ENCODE peak calls at places on chromosomes 1 and 21, in eight cellular contexts. N is heart right ventricle, S is GM13977, P is uterus, R is GM20000, J is astrocyte of the spinal cord, F is ascending aorta, W is thoracic aorta. K is an unnamed sample.

GRCh38 chr1:160795951-160796383 is at the start of gene LY9:
- DNase-seq in R (peak), W (no peak), N (no peak), F (peak), P (no peak), S (peak), J (no peak), K (peak)

GRCh38 chr1:228343211-228343661 is 63.4 kb downstream of the TRIM11 start:
- DNase-seq in N (no peak), J (no peak), P (peak), S (no peak), W (no peak), R (no peak), F (no peak), K (no peak)

GRCh38 chr1:119859647-119860046 is 36.7 kb downstream of the ADAM30 start:
- DNase-seq in W (no peak), R (no peak), S (no peak), N (no peak), F (no peak), J (peak), P (no peak), K (no peak)

GRCh38 chr1:177830531-177830930 is 139.3 kb downstream of the SEC16B start:
- DNase-seq in F (no peak), J (no peak), W (no peak), R (no peak), P (no peak), N (no peak), S (no peak), K (no peak)

GRCh38 chr21:41953831-41954653 is at the start of gene C2CD2:
- DNase-seq in F (no peak), J (peak), P (peak), N (peak), W (no peak), R (peak), S (peak), K (peak)

GRCh38 chr1:178532392-178532791 is 19.5 kb downstream of the TEX35 start:
- DNase-seq in P (peak), F (no peak), W (no peak), S (peak), J (peak), R (peak), N (peak), K (peak)

GRCh38 chr1:226110249-226111108 is 48.0 kb downstream of the H3-3A start:
- DNase-seq in F (no peak), P (peak), S (peak), J (peak), W (peak), N (peak), R (peak), K (peak)

GRCh38 chr21:42645211-42646075 is 8.0 kb upstream of the PDE9A start:
- DNase-seq in W (no peak), J (no peak), F (no peak), N (no peak), S (no peak), R (no peak), P (no peak), K (no peak)

GRCh38 chr1:152622803-152623202 is at the start of gene LCE3A:
- DNase-seq in S (no peak), W (no peak), J (no peak), N (no peak), P (no peak), R (no peak), F (no peak), K (peak)

GRCh38 chr1:44631647-44632510 is 42.4 kb downstream of the TMEM53 start:
- DNase-seq in R (peak), S (peak), P (peak), J (peak), N (peak), W (peak), F (peak), K (peak)

GRCh38 chr1:54952950-54953718 is 27.3 kb upstream of the TMEM61 start:
- DNase-seq in S (no peak), W (no peak), J (peak), N (no peak), R (no peak), F (no peak), P (no peak), K (no peak)

GRCh38 chr1:93827633-93828436 is 51.2 kb downstream of the DNTTIP2 start:
- DNase-seq in F (no peak), S (no peak), P (no peak), N (no peak), J (no peak), R (no peak), W (no peak), K (no peak)

GRCh38 chr1:55309053-55309452 is 93.9 kb upstream of the USP24 start:
- DNase-seq in N (no peak), R (no peak), F (no peak), J (peak), P (no peak), S (no peak), W (no peak), K (no peak)

GRCh38 chr1:234909307-234909706 is 219.3 kb downstream of the TOMM20 start:
- DNase-seq in J (no peak), P (no peak), S (no peak), F (no peak), W (no peak), N (no peak), R (no peak), K (no peak)

GRCh38 chr1:159946242-159947187 is 1.1 kb upstream of the IGSF9 start:
- DNase-seq in N (no peak), S (no peak), F (no peak), J (no peak), P (no peak), W (no peak), R (peak), K (no peak)

GRCh38 chr1:210372931-210373627 is 44.4 kb downstream of the HHAT start:
- DNase-seq in P (no peak), N (no peak), W (no peak), F (no peak), R (no peak), S (no peak), J (no peak), K (no peak)

DNA sequence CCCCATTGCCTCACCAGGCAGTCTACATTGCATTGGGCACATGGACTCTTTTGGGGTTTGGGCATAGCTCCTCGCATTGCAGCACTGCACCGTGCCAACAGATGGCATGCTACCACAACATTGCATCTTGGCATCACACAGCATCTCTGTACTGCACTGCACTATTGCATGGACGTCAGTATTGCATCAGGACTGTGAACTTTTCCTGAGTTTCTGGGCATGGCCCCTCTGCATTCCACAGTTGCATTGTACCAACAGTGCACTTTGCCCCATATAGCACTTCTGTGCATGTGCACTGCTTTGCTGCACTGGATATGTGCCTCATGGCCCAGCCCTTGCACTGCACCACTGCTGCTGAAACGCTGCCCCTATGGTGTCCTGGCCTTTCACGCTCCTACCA is 9.6 kb downstream of the PTPRU start:
- DNase-seq in P (no peak), F (no peak), N (no peak), S (no peak), R (no peak), J (peak), W (no peak), K (no peak)
- TF ChIP-seq CTCF in P (peak), F (no peak), N (peak), S (peak), R (no peak), J (peak), W (no peak), K (peak)

DNA sequence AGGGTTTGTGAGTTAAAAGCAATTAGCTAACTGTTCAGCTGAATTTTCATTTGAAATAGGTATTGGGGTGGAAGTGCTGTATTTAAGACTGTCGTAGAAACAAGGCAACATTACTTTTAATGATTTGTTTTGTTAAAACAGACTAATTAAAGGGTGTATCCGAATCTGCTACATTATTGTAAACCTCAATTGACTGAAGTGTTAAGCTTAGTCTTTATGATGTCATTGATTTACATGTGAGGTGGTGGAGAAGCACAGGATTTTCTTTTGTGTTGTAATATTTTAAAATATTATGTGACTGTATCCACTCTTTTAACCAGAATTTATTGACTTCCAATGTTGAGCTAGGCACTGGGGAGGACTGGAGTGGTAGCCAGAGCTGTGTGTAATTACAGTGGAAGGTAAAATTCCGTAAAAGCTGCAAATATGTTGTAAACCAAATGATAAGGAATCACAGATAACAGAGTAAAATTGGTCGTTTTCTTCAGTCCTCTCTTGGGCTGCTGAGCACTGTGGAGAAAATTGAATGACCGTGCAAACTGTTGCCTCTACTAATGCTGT is 1.6 kb downstream of the HOOK1 start:
- DNase-seq in F (no peak), P (no peak), N (no peak), W (no peak), R (no peak), S (no peak), J (no peak), K (no peak)
- TF ChIP-seq CTCF in F (no peak), P (no peak), N (no peak), W (no peak), R (no peak), S (no peak), J (no peak), K (no peak)

GRCh38 chr1:83860506-83861221 is 138.3 kb downstream of the TTLL7 start:
- DNase-seq in F (peak), P (peak), S (peak), N (peak), W (peak), J (peak), R (peak), K (peak)
- TF ChIP-seq CTCF in F (peak), P (no peak), S (peak), N (peak), W (peak), J (peak), R (peak), K (peak)

DNA sequence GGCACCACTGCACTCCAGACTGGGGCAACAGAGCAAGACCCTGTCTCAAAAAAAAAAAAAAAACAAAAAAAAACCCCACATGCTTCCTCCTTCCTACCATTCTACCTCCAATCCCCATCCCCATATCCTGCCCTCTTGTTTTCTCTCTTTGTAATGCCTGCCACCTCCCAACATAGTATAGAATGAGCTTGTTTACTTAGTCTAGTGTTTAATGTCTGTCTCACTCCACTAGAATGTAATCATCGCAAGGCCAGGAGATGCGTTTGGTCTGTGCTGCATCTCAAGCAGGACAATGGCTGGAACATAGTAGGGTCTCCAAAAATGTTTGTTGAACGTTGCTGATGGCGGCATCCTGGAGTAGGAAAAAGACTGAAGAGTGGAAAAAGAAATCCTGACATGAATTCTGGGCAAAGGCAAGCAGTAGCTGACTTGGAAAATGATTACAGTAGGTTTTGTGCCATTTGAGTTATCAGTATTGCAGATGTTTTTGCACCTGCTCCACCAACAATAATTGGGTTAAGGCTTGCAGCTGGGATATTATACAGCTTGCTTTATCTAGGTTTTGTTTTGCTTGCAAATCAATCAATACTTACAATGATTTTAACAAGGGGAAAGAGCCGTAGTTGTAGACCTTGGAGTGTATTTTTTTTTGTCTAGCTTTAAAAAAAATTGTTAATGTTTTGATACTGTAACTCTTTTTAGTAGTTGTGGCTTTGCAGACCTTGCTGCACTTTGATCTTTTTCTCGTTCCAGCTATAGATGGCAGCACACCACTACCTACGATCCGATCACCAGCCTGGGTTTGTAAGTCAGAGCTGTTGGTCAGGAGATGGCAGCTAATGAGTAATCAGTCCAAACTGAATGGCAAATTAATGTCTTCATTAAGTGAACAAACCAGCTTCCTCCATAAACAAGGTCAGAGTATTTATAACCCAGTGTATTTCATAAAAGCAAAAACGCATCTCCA is 62.4 kb downstream of the BACH1 start:
- DNase-seq in P (no peak), W (no peak), N (no peak), R (no peak), S (no peak), F (no peak), J (no peak), K (no peak)
- TF ChIP-seq CTCF in P (no peak), W (no peak), N (no peak), R (no peak), S (no peak), F (no peak), J (no peak), K (peak)

GRCh38 chr1:181504294-181505115 is 21.2 kb downstream of the CACNA1E start:
- DNase-seq in P (no peak), J (no peak), S (peak), F (no peak), N (no peak), R (peak), W (no peak), K (peak)
- TF ChIP-seq CTCF in P (no peak), J (peak), S (peak), F (no peak), N (no peak), R (peak), W (no peak), K (peak)

GRCh38 chr1:181076852-181077251 is 11.6 kb upstream of the IER5 start:
- DNase-seq in F (no peak), W (no peak), S (no peak), N (no peak), J (no peak), P (no peak), R (no peak), K (no peak)
- TF ChIP-seq CTCF in F (no peak), W (no peak), S (no peak), N (no peak), J (no peak), P (no peak), R (no peak), K (no peak)

GRCh38 chr21:39033878-39034589 is 149.2 kb downstream of the PSMG1 start:
- DNase-seq in S (no peak), R (no peak), P (no peak), N (peak), F (no peak), J (peak), W (no peak), K (no peak)

GRCh38 chr21:39034590-39035536 is 148.4 kb downstream of the PSMG1 start:
- DNase-seq in N (no peak), R (no peak), P (no peak), S (no peak), J (no peak), F (no peak), W (no peak), K (no peak)

GRCh38 chr21:39036581-39036980 is 146.7 kb downstream of the PSMG1 start:
- DNase-seq in P (no peak), R (no peak), N (no peak), S (no peak), F (no peak), J (no peak), W (no peak), K (no peak)

GRCh38 chr21:39040494-39041110 is 142.6 kb downstream of the PSMG1 start:
- DNase-seq in P (no peak), R (no peak), F (no peak), S (no peak), W (no peak), J (no peak), N (no peak), K (no peak)

DNA sequence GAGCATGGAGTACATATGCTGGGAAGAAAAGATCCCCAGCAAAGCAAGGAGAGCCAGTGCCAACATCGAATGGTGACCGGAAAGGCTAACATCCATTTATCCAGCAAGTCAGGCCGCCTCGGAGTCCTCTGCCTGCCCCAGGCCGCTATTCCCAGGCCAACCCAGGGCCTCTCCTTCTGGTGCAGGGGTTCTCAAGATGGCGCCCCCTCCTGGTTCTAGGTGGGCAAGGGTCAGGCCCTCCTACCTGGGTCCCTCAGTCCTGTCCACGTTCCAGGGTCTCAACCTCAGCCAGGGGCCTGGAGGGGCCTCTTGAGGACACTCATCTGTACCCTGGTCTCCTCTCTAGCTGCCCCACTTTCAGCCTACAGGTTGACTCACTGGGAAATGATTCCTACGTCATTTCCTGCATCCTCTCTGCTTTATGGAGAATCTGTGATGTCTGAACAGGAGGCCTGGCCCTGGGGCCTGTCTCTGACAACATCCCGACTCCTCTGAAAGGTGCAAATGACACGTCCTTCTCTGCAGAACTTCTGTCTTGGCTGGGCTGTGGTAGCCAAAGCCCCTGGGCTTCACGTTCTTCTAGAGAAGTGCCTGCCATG is 145.3 kb downstream of the PSMG1 start:
- DNase-seq in F (no peak), P (no peak), J (no peak), N (no peak), W (no peak), S (no peak), R (no peak), K (no peak)
- TF ChIP-seq CTCF in F (no peak), P (no peak), J (no peak), N (no peak), W (no peak), S (no peak), R (no peak), K (no peak)

GRCh38 chr1:5980314-5981008 is 11.8 kb downstream of the NPHP4 start:
- DNase-seq in J (peak), S (no peak), F (no peak), R (no peak), W (no peak), P (peak), N (peak), K (no peak)
- TF ChIP-seq CTCF in J (peak), S (no peak), F (no peak), R (no peak), W (no peak), P (peak), N (no peak), K (no peak)

DNA sequence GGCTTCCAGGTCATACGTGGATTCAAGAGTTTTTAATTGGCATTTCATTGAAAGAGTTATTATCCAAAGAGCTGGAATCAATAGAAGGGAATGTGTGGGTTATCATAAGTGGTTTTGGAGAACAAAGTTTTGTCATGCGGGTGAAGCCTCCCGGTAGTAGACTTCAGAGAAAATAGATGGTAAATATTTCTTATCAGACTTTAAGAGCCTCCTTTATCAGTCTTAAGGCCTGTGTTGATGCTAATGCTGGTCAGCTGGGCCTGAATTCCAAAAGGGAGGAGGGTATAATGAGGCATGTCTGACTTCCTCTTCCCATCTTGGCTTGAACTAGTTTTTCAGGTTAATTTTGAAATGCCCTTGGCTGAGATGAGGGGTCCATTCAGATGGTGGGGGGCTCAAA is 89.7 kb downstream of the ITSN1 start:
- DNase-seq in J (no peak), R (no peak), N (no peak), W (no peak), S (no peak), P (no peak), F (no peak), K (no peak)
- TF ChIP-seq CTCF in J (no peak), R (no peak), N (no peak), W (no peak), S (no peak), P (no peak), F (no peak), K (no peak)

GRCh38 chr21:29870814-29871213 is 69.0 kb downstream of the GRIK1 start:
- DNase-seq in N (no peak), W (no peak), R (no peak), S (no peak), P (no peak), F (no peak), J (no peak), K (no peak)

GRCh38 chr21:29867796-29868195 is 72.0 kb downstream of the GRIK1 start:
- DNase-seq in R (no peak), N (no peak), F (no peak), J (no peak), P (no peak), S (no peak), W (no peak), K (no peak)
- TF ChIP-seq CTCF in R (no peak), N (no peak), F (no peak), J (no peak), P (no peak), S (no peak), W (no peak), K (no peak)

K was measured in GM06990.